ENCODE peak calls at places on chromosomes 7 and 10, in eight cellular contexts. One of them, this sample, is unnamed.

GRCh38 chr7:879093-879492 is 2.7 kb downstream of the GET4 start:
- DNase-seq in AG09319: no peak
- DNase-seq in ovary: no peak
- DNase-seq in IMR-90: no peak
- DNase-seq in uterus: no peak
- DNase-seq in cardiac muscle cell: no peak
- DNase-seq in fibroblast of pulmonary artery: no peak
- DNase-seq in A549: no peak
- DNase-seq in this sample: no peak

GRCh38 chr7:156177396-156178055 is 365.3 kb upstream of the SHH start:
- DNase-seq in ovary: no peak
- DNase-seq in cardiac muscle cell: no peak
- DNase-seq in fibroblast of pulmonary artery: no peak
- DNase-seq in A549: no peak
- DNase-seq in IMR-90: no peak
- DNase-seq in AG09319: no peak
- DNase-seq in uterus: no peak
- DNase-seq in this sample: no peak

GRCh38 chr10:87590705-87591588 is 68.7 kb upstream of the PAPSS2 start:
- DNase-seq in uterus: no peak
- DNase-seq in cardiac muscle cell: no peak
- DNase-seq in ovary: no peak
- DNase-seq in IMR-90: peak; percentile 84
- DNase-seq in fibroblast of pulmonary artery: no peak
- DNase-seq in AG09319: no peak
- DNase-seq in A549: peak; percentile 48
- DNase-seq in this sample: peak; percentile 19

GRCh38 chr7:27564881-27565482 is 97.7 kb downstream of the HIBADH start:
- DNase-seq in cardiac muscle cell: no peak
- DNase-seq in A549: no peak
- DNase-seq in IMR-90: no peak
- DNase-seq in fibroblast of pulmonary artery: no peak
- DNase-seq in AG09319: no peak
- DNase-seq in uterus: no peak
- DNase-seq in ovary: no peak
- DNase-seq in this sample: no peak

GRCh38 chr7:84145892-84146291 is 48.7 kb downstream of the SEMA3A start:
- DNase-seq in cardiac muscle cell: no peak
- DNase-seq in IMR-90: no peak
- DNase-seq in fibroblast of pulmonary artery: no peak
- DNase-seq in A549: no peak
- DNase-seq in uterus: no peak
- DNase-seq in AG09319: no peak
- DNase-seq in ovary: no peak
- DNase-seq in this sample: no peak

GRCh38 chr7:131147604-131148003 is 180.1 kb upstream of the MKLN1 start:
- DNase-seq in cardiac muscle cell: no peak
- DNase-seq in fibroblast of pulmonary artery: no peak
- DNase-seq in uterus: no peak
- DNase-seq in AG09319: no peak
- DNase-seq in IMR-90: no peak
- DNase-seq in A549: no peak
- DNase-seq in ovary: no peak
- DNase-seq in this sample: no peak

GRCh38 chr7:18890885-18891621 is 226.4 kb downstream of the TWIST1 start:
- DNase-seq in ovary: no peak
- DNase-seq in IMR-90: peak; percentile 39
- DNase-seq in AG09319: no peak
- DNase-seq in A549: no peak
- DNase-seq in uterus: no peak
- DNase-seq in cardiac muscle cell: peak; percentile 44
- DNase-seq in fibroblast of pulmonary artery: no peak
- DNase-seq in this sample: no peak

GRCh38 chr10:24256619-24257018 is 47.7 kb downstream of the KIAA1217 start:
- DNase-seq in cardiac muscle cell: no peak
- DNase-seq in A549: no peak
- DNase-seq in fibroblast of pulmonary artery: no peak
- DNase-seq in ovary: no peak
- DNase-seq in AG09319: no peak
- DNase-seq in IMR-90: no peak
- DNase-seq in uterus: no peak
- DNase-seq in this sample: no peak

GRCh38 chr7:77765906-77766800 is 32.1 kb downstream of the TMEM60 start:
- DNase-seq in AG09319: no peak
- DNase-seq in IMR-90: peak; percentile 54
- DNase-seq in A549: no peak
- DNase-seq in ovary: no peak
- DNase-seq in uterus: no peak
- DNase-seq in fibroblast of pulmonary artery: peak; percentile 64
- DNase-seq in cardiac muscle cell: peak; percentile 56
- DNase-seq in this sample: no peak

GRCh38 chr10:100506596-100507356 is 12.9 kb downstream of the SEC31B start:
- DNase-seq in A549: peak; percentile 11
- DNase-seq in uterus: no peak
- DNase-seq in fibroblast of pulmonary artery: no peak
- DNase-seq in cardiac muscle cell: peak; percentile 7
- DNase-seq in AG09319: no peak
- DNase-seq in ovary: no peak
- DNase-seq in IMR-90: peak; percentile 86
- DNase-seq in this sample: no peak

GRCh38 chr7:122067077-122067476 is 77.0 kb downstream of the AASS start:
- DNase-seq in cardiac muscle cell: no peak
- DNase-seq in uterus: no peak
- DNase-seq in fibroblast of pulmonary artery: no peak
- DNase-seq in IMR-90: no peak
- DNase-seq in A549: no peak
- DNase-seq in ovary: no peak
- DNase-seq in AG09319: no peak
- DNase-seq in this sample: no peak

GRCh38 chr10:88260329-88261051 is 322.6 kb downstream of the RNLS start:
- DNase-seq in cardiac muscle cell: no peak
- DNase-seq in IMR-90: no peak
- DNase-seq in uterus: no peak
- DNase-seq in ovary: no peak
- DNase-seq in AG09319: no peak
- DNase-seq in fibroblast of pulmonary artery: no peak
- DNase-seq in A549: no peak
- DNase-seq in this sample: no peak

GRCh38 chr10:5737352-5737751 is 52.7 kb downstream of the TASOR2 start:
- DNase-seq in A549: no peak
- DNase-seq in AG09319: no peak
- DNase-seq in fibroblast of pulmonary artery: no peak
- DNase-seq in ovary: no peak
- DNase-seq in uterus: no peak
- DNase-seq in IMR-90: no peak
- DNase-seq in cardiac muscle cell: no peak
- DNase-seq in this sample: no peak
- TF ChIP-seq CTCF in A549: no peak
- TF ChIP-seq CTCF in AG09319: no peak
- TF ChIP-seq CTCF in fibroblast of pulmonary artery: peak; percentile 6
- TF ChIP-seq CTCF in ovary: no peak
- TF ChIP-seq CTCF in uterus: no peak
- TF ChIP-seq CTCF in IMR-90: no peak
- TF ChIP-seq CTCF in cardiac muscle cell: no peak
- TF ChIP-seq CTCF in this sample: no peak

GRCh38 chr7:117751775-117752174 is 121.5 kb downstream of the CTTNBP2 start:
- DNase-seq in fibroblast of pulmonary artery: no peak
- DNase-seq in IMR-90: no peak
- DNase-seq in A549: no peak
- DNase-seq in AG09319: no peak
- DNase-seq in ovary: no peak
- DNase-seq in cardiac muscle cell: no peak
- DNase-seq in uterus: no peak
- DNase-seq in this sample: no peak

GRCh38 chr7:117756586-117756985 is 116.7 kb downstream of the CTTNBP2 start:
- DNase-seq in IMR-90: no peak
- DNase-seq in cardiac muscle cell: no peak
- DNase-seq in fibroblast of pulmonary artery: no peak
- DNase-seq in A549: no peak
- DNase-seq in ovary: no peak
- DNase-seq in uterus: no peak
- DNase-seq in AG09319: no peak
- DNase-seq in this sample: no peak

GRCh38 chr7:117755136-117755535 is 118.1 kb downstream of the CTTNBP2 start:
- DNase-seq in ovary: no peak
- DNase-seq in IMR-90: no peak
- DNase-seq in uterus: no peak
- DNase-seq in cardiac muscle cell: no peak
- DNase-seq in AG09319: no peak
- DNase-seq in fibroblast of pulmonary artery: no peak
- DNase-seq in A549: no peak
- DNase-seq in this sample: no peak

GRCh38 chr7:117750612-117751563 is 122.4 kb downstream of the CTTNBP2 start:
- DNase-seq in uterus: no peak
- DNase-seq in fibroblast of pulmonary artery: peak; percentile 33
- DNase-seq in IMR-90: peak; percentile 50
- DNase-seq in cardiac muscle cell: peak; percentile 29
- DNase-seq in ovary: no peak
- DNase-seq in AG09319: peak; percentile 7
- DNase-seq in A549: peak; percentile 24
- DNase-seq in this sample: peak; percentile 39
- TF ChIP-seq CTCF in uterus: peak; percentile 46
- TF ChIP-seq CTCF in fibroblast of pulmonary artery: peak; percentile 51
- TF ChIP-seq CTCF in IMR-90: peak; percentile 70
- TF ChIP-seq CTCF in cardiac muscle cell: peak; percentile 49
- TF ChIP-seq CTCF in ovary: no peak
- TF ChIP-seq CTCF in AG09319: peak; percentile 60
- TF ChIP-seq CTCF in A549: peak; percentile 61
- TF ChIP-seq CTCF in this sample: peak; percentile 64

DNA sequence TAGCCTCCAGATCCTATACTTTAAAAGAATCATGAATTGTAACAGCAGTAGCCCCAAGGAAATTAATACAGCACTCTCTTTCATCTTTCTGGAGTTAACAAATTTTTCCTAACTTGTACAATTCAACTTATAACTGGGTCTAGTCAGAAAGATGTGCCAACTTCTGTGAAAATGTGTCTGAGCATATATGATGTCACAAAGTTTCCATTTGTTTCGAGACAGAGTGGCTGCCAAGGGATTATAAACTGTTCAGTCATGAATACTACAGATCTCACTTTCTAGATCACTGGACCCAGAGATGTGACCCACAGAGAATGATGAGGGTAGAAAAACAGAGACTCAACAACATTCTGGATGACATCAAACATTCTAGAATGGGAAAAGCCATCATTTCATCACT is 249.2 kb upstream of the PHF14 start:
- DNase-seq in fibroblast of pulmonary artery: no peak
- DNase-seq in IMR-90: no peak
- DNase-seq in uterus: no peak
- DNase-seq in cardiac muscle cell: no peak
- DNase-seq in ovary: no peak
- DNase-seq in AG09319: no peak
- DNase-seq in A549: no peak
- DNase-seq in this sample: no peak
- TF ChIP-seq CTCF in fibroblast of pulmonary artery: no peak
- TF ChIP-seq CTCF in IMR-90: no peak
- TF ChIP-seq CTCF in uterus: no peak
- TF ChIP-seq CTCF in cardiac muscle cell: no peak
- TF ChIP-seq CTCF in ovary: no peak
- TF ChIP-seq CTCF in AG09319: no peak
- TF ChIP-seq CTCF in A549: no peak
- TF ChIP-seq CTCF in this sample: no peak

GRCh38 chr7:50614721-50615518 is 49.7 kb upstream of the DDC start:
- DNase-seq in cardiac muscle cell: peak; percentile 7
- DNase-seq in A549: peak; percentile 14
- DNase-seq in fibroblast of pulmonary artery: no peak
- DNase-seq in ovary: no peak
- DNase-seq in AG09319: no peak
- DNase-seq in uterus: no peak
- DNase-seq in IMR-90: no peak
- DNase-seq in this sample: no peak
- TF ChIP-seq CTCF in cardiac muscle cell: peak; percentile 20
- TF ChIP-seq CTCF in A549: no peak
- TF ChIP-seq CTCF in fibroblast of pulmonary artery: peak; percentile 27
- TF ChIP-seq CTCF in ovary: no peak
- TF ChIP-seq CTCF in AG09319: peak; percentile 3
- TF ChIP-seq CTCF in uterus: peak; percentile 35
- TF ChIP-seq CTCF in IMR-90: no peak
- TF ChIP-seq CTCF in this sample: no peak

GRCh38 chr10:73169320-73169719 is 1.4 kb downstream of the FAM149B1 start:
- DNase-seq in IMR-90: no peak
- DNase-seq in A549: no peak
- DNase-seq in uterus: no peak
- DNase-seq in cardiac muscle cell: no peak
- DNase-seq in fibroblast of pulmonary artery: no peak
- DNase-seq in AG09319: no peak
- DNase-seq in ovary: no peak
- DNase-seq in this sample: no peak

GRCh38 chr10:73166972-73167371 is 836 bp downstream of the ECD start:
- DNase-seq in AG09319: no peak
- DNase-seq in IMR-90: no peak
- DNase-seq in fibroblast of pulmonary artery: no peak
- DNase-seq in A549: no peak
- DNase-seq in cardiac muscle cell: no peak
- DNase-seq in ovary: no peak
- DNase-seq in uterus: no peak
- DNase-seq in this sample: no peak

GRCh38 chr10:73168486-73168844 is 546 bp downstream of the FAM149B1 start:
- DNase-seq in IMR-90: no peak
- DNase-seq in cardiac muscle cell: no peak
- DNase-seq in AG09319: no peak
- DNase-seq in fibroblast of pulmonary artery: peak; percentile 46
- DNase-seq in A549: peak; percentile 62
- DNase-seq in uterus: no peak
- DNase-seq in ovary: no peak
- DNase-seq in this sample: no peak

GRCh38 chr10:73163096-73163495 is 4.7 kb downstream of the ECD start:
- DNase-seq in fibroblast of pulmonary artery: no peak
- DNase-seq in IMR-90: peak; percentile 6
- DNase-seq in AG09319: no peak
- DNase-seq in cardiac muscle cell: peak; percentile 2
- DNase-seq in ovary: no peak
- DNase-seq in A549: no peak
- DNase-seq in uterus: no peak
- DNase-seq in this sample: no peak

GRCh38 chr10:73167557-73168485 is at the start of the genes ECD and FAM149B1:
- DNase-seq in uterus: peak; percentile 94
- DNase-seq in A549: peak; percentile 95
- DNase-seq in IMR-90: peak; percentile 94
- DNase-seq in cardiac muscle cell: peak; percentile 96
- DNase-seq in ovary: peak; percentile 96
- DNase-seq in AG09319: peak; percentile 77
- DNase-seq in fibroblast of pulmonary artery: peak; percentile 96
- DNase-seq in this sample: peak; percentile 93
- TF ChIP-seq CTCF in uterus: peak; percentile 47
- TF ChIP-seq CTCF in A549: no peak
- TF ChIP-seq CTCF in IMR-90: no peak
- TF ChIP-seq CTCF in cardiac muscle cell: no peak
- TF ChIP-seq CTCF in ovary: peak; percentile 47
- TF ChIP-seq CTCF in AG09319: no peak
- TF ChIP-seq CTCF in fibroblast of pulmonary artery: no peak
- TF ChIP-seq CTCF in this sample: no peak